ENCODE peak calls at places on chromosomes 6 and 20, in seven cellular contexts. B is putamen; Z is kidney glomerular epithelial cell; O is Calu3; Y is stimulated activated CD4-positive, alpha-beta T cell treated with anti-CD3 and anti-CD28 coated beads, Interleukin-1b, Interleukin-23, amount 100 ng/mL, for 24 hours; I is T-helper 2 cell; V is spleen. X is an unnamed sample.

GRCh38 chr6:133241901-133242760 is 974 bp downstream of the EYA4 start:
- DNase-seq in B (no peak), Z (peak; percentile 10), O (peak; percentile 47), Y (no peak), I (peak; percentile 4), V (peak; percentile 68), X (no peak)

GRCh38 chr6:142112451-142113061 is 20.2 kb upstream of the GJE1 start:
- DNase-seq in B (peak; percentile 49), Z (peak; percentile 68), O (peak; percentile 70), Y (peak; percentile 43), I (peak; percentile 54), V (peak; percentile 45), X (peak; percentile 72)

GRCh38 chr6:92587521-92587920 is 831.8 kb downstream of the EPHA7 start:
- DNase-seq in B (no peak), Z (no peak), O (no peak), Y (no peak), I (no peak), V (no peak), X (no peak)

GRCh38 chr20:25510721-25511120 is 74.6 kb downstream of the NINL start:
- DNase-seq in B (no peak), Z (no peak), O (no peak), Y (no peak), I (no peak), V (no peak), X (no peak)

GRCh38 chr6:123263981-123264380 is 267.9 kb downstream of the CLVS2 start:
- DNase-seq in B (no peak), Z (no peak), O (no peak), Y (no peak), I (no peak), V (no peak), X (no peak)

GRCh38 chr6:40472354-40472753 is 114.8 kb downstream of the LRFN2 start:
- DNase-seq in B (no peak), Z (no peak), O (no peak), Y (no peak), I (no peak), V (no peak), X (no peak)

GRCh38 chr6:109239192-109239917 is 142.9 kb downstream of the CD164 start:
- DNase-seq in B (no peak), Z (no peak), O (no peak), Y (no peak), I (no peak), V (no peak), X (no peak)

GRCh38 chr20:47704746-47705496 is 80.4 kb downstream of the SULF2 start:
- DNase-seq in B (peak; percentile 57), Z (peak; percentile 60), O (no peak), Y (no peak), I (no peak), V (no peak), X (no peak)

GRCh38 chr20:3705970-3706739 is 6.2 kb downstream of the SIGLEC1 start:
- DNase-seq in B (no peak), Z (no peak), O (no peak), Y (no peak), I (no peak), V (peak; percentile 69), X (no peak)

GRCh38 chr20:62244644-62245108 is 6.4 kb downstream of the OSBPL2 start:
- DNase-seq in B (no peak), Z (no peak), O (no peak), Y (no peak), I (no peak), V (no peak), X (no peak)

GRCh38 chr6:139515511-139515910 is 141.1 kb upstream of the CITED2 start:
- DNase-seq in B (peak; percentile 22), Z (no peak), O (no peak), Y (no peak), I (peak; percentile 40), V (no peak), X (no peak)

GRCh38 chr6:118791499-118791898 is 102.5 kb upstream of the ASF1A start:
- DNase-seq in B (no peak), Z (no peak), O (no peak), Y (no peak), I (no peak), V (no peak), X (no peak)

GRCh38 chr6:28634758-28635546 is 109.3 kb downstream of the GPX5 start:
- DNase-seq in B (peak; percentile 43), Z (no peak), O (no peak), Y (no peak), I (no peak), V (no peak), X (no peak)

GRCh38 chr6:137148291-137149076 is 25.0 kb downstream of the IL22RA2 start:
- DNase-seq in B (no peak), Z (no peak), O (no peak), Y (no peak), I (no peak), V (no peak), X (no peak)

GRCh38 chr6:141658721-141659120 is 474.0 kb upstream of the GJE1 start:
- DNase-seq in B (no peak), Z (no peak), O (no peak), Y (no peak), I (no peak), V (no peak), X (no peak)

GRCh38 chr20:4471221-4471620 is 250.5 kb upstream of the PRND start:
- DNase-seq in B (no peak), Z (no peak), O (no peak), Y (no peak), I (no peak), V (no peak), X (no peak)

GRCh38 chr6:2124260-2124709 is 121.1 kb downstream of the GMDS start:
- DNase-seq in B (no peak), Z (no peak), O (no peak), Y (no peak), I (no peak), V (no peak), X (no peak)

GRCh38 chr6:4603856-4604369 is 172.3 kb upstream of the CDYL start:
- DNase-seq in B (no peak), Z (no peak), O (no peak), Y (no peak), I (no peak), V (no peak), X (no peak)

GRCh38 chr6:100035873-100036653 is 42.0 kb upstream of the MCHR2 start:
- DNase-seq in B (no peak), Z (no peak), O (no peak), Y (no peak), I (peak; percentile 80), V (no peak), X (no peak)

GRCh38 chr6:158999669-159000403 is at the start of gene RSPH3:
- DNase-seq in B (peak; percentile 88), Z (peak; percentile 95), O (peak; percentile 97), Y (peak; percentile 91), I (peak; percentile 91), V (peak; percentile 97), X (peak; percentile 75)

GRCh38 chr20:37902504-37903313 is at the start of gene VSTM2L:
- DNase-seq in B (peak; percentile 34), Z (peak; percentile 7), O (peak; percentile 55), Y (no peak), I (peak; percentile 45), V (peak; percentile 83), X (no peak)

GRCh38 chr6:47188588-47189021 is 121.1 kb downstream of the TNFRSF21 start:
- DNase-seq in B (no peak), Z (peak; percentile 87), O (peak; percentile 72), Y (no peak), I (no peak), V (no peak), X (no peak)

GRCh38 chr6:163745566-163746400 is 331.3 kb downstream of the QKI start:
- DNase-seq in B (no peak), Z (peak; percentile 99), O (no peak), Y (no peak), I (no peak), V (no peak), X (no peak)

GRCh38 chr6:156175971-156176421 is 601.2 kb upstream of the ARID1B start:
- DNase-seq in B (no peak), Z (peak; percentile 10), O (peak; percentile 9), Y (no peak), I (no peak), V (no peak), X (no peak)

GRCh38 chr6:143555582-143555981 is 44.1 kb upstream of the FUCA2 start:
- DNase-seq in B (no peak), Z (no peak), O (no peak), Y (no peak), I (peak; percentile 61), V (no peak), X (no peak)

GRCh38 chr20:56656632-56657031 is 27.5 kb downstream of the TFAP2C start:
- DNase-seq in B (no peak), Z (no peak), O (no peak), Y (no peak), I (no peak), V (no peak), X (no peak)

GRCh38 chr6:150280703-150281102 is 88.1 kb upstream of the IYD start:
- DNase-seq in B (no peak), Z (no peak), O (no peak), Y (no peak), I (no peak), V (no peak), X (no peak)

GRCh38 chr20:63087872-63088680 is 81.3 kb upstream of the BHLHE23 start:
- DNase-seq in B (no peak), Z (no peak), O (no peak), Y (no peak), I (no peak), V (peak; percentile 35), X (no peak)

GRCh38 chr6:52925919-52926792 is 16.7 kb upstream of the GSTA3 start:
- DNase-seq in B (no peak), Z (no peak), O (no peak), Y (no peak), I (no peak), V (no peak), X (no peak)

X was measured in effector memory CD8-positive, alpha-beta T cell.